ENCODE peak calls at places on chromosome 10, in ten cellular contexts. Q, V, I, J, U, C, P, N, T and A are unnamed samples.

GRCh38 chr10:80739963-80740715 is 202.4 kb downstream of the SH2D4B start:
- DNase-seq in Q (no peak), V (no peak), I (no peak), J (no peak), U (no peak), C (no peak), P (no peak), N (no peak), T (no peak), A (no peak)

GRCh38 chr10:44961931-44962750 is 2.5 kb downstream of the RASSF4 start:
- DNase-seq in Q (peak), V (no peak), I (peak), J (no peak), U (no peak), C (no peak), P (no peak), N (no peak), T (no peak), A (no peak)

GRCh38 chr10:128044186-128044585 is 82.0 kb downstream of the MKI67 start:
- DNase-seq in Q (no peak), V (no peak), I (no peak), J (no peak), U (no peak), C (no peak), P (no peak), N (no peak), T (no peak), A (no peak)

GRCh38 chr10:97549587-97550322 is 22.8 kb upstream of the ANKRD2 start:
- DNase-seq in Q (no peak), V (no peak), I (no peak), J (no peak), U (no peak), C (no peak), P (peak), N (no peak), T (no peak), A (no peak)

GRCh38 chr10:69405221-69405620 is 11.5 kb downstream of the TACR2 start:
- DNase-seq in Q (no peak), V (no peak), I (no peak), J (no peak), U (no peak), C (no peak), P (peak), N (no peak), T (no peak), A (no peak)

GRCh38 chr10:6348091-6348862 is 145.5 kb downstream of the PFKFB3 start:
- DNase-seq in Q (no peak), V (peak), I (peak), J (no peak), U (no peak), C (peak), P (no peak), N (no peak), T (no peak), A (no peak)

GRCh38 chr10:30207485-30208052 is 141.5 kb downstream of the MTPAP start:
- DNase-seq in Q (no peak), V (peak), I (no peak), J (no peak), U (no peak), C (no peak), P (no peak), N (no peak), T (no peak), A (no peak)

GRCh38 chr10:86295351-86295750 is 71.2 kb downstream of the GRID1 start:
- DNase-seq in Q (peak), V (no peak), I (peak), J (no peak), U (no peak), C (no peak), P (no peak), N (no peak), T (no peak), A (no peak)

GRCh38 chr10:22849077-22849810 is 78.6 kb upstream of the ARMC3 start:
- DNase-seq in Q (peak), V (no peak), I (no peak), J (no peak), U (peak), C (no peak), P (peak), N (peak), T (no peak), A (no peak)

GRCh38 chr10:71293446-71294090 is 25.5 kb upstream of the SLC29A3 start:
- DNase-seq in Q (no peak), V (no peak), I (no peak), J (no peak), U (no peak), C (no peak), P (peak), N (no peak), T (no peak), A (no peak)

GRCh38 chr10:75655791-75656451 is 224.5 kb downstream of the LRMDA start:
- DNase-seq in Q (no peak), V (no peak), I (no peak), J (no peak), U (no peak), C (no peak), P (peak), N (peak), T (no peak), A (no peak)

GRCh38 chr10:52774600-52775106 is 2.1 kb upstream of the MBL2 start:
- DNase-seq in Q (peak), V (no peak), I (no peak), J (no peak), U (no peak), C (no peak), P (no peak), N (no peak), T (no peak), A (no peak)

GRCh38 chr10:13913890-13914289 is 327.1 kb downstream of the PRPF18 start:
- DNase-seq in Q (no peak), V (no peak), I (no peak), J (no peak), U (peak), C (no peak), P (no peak), N (no peak), T (no peak), A (no peak)

GRCh38 chr10:124248646-124249045 is 155.2 kb upstream of the CHST15 start:
- DNase-seq in Q (no peak), V (no peak), I (no peak), J (no peak), U (no peak), C (no peak), P (no peak), N (no peak), T (no peak), A (no peak)

GRCh38 chr10:12042409-12042796 is 206 bp downstream of the UPF2 start:
- DNase-seq in Q (no peak), V (peak), I (no peak), J (peak), U (no peak), C (peak), P (no peak), N (no peak), T (no peak), A (no peak)

GRCh38 chr10:20372748-20373147 is 524.4 kb downstream of the NEBL start:
- DNase-seq in Q (no peak), V (no peak), I (no peak), J (no peak), U (no peak), C (no peak), P (no peak), N (no peak), T (no peak), A (no peak)

GRCh38 chr10:35074266-35074665 is 15.9 kb downstream of the CUL2 start:
- DNase-seq in Q (no peak), V (peak), I (no peak), J (no peak), U (no peak), C (no peak), P (peak), N (peak), T (no peak), A (no peak)

GRCh38 chr10:122998934-122999333 is 9.7 kb downstream of the IKZF5 start:
- DNase-seq in Q (no peak), V (no peak), I (no peak), J (no peak), U (no peak), C (no peak), P (no peak), N (no peak), T (no peak), A (no peak)

GRCh38 chr10:119896061-119896655 is 3.6 kb downstream of the SEC23IP start:
- DNase-seq in Q (no peak), V (peak), I (no peak), J (peak), U (peak), C (no peak), P (peak), N (peak), T (no peak), A (no peak)

GRCh38 chr10:30820282-30820991 is 190.9 kb upstream of the LYZL2 start:
- DNase-seq in Q (no peak), V (peak), I (no peak), J (no peak), U (peak), C (no peak), P (no peak), N (peak), T (no peak), A (no peak)

GRCh38 chr10:28480566-28480965 is 52.4 kb upstream of the WAC start:
- DNase-seq in Q (no peak), V (no peak), I (no peak), J (no peak), U (no peak), C (no peak), P (no peak), N (no peak), T (no peak), A (no peak)

GRCh38 chr10:133131754-133132710 is 28.0 kb upstream of the KNDC1 start:
- DNase-seq in Q (no peak), V (no peak), I (no peak), J (no peak), U (no peak), C (no peak), P (no peak), N (no peak), T (no peak), A (no peak)

GRCh38 chr10:129950651-129951050 is 13.4 kb downstream of the EBF3 start:
- DNase-seq in Q (no peak), V (no peak), I (no peak), J (no peak), U (no peak), C (no peak), P (no peak), N (peak), T (no peak), A (no peak)

GRCh38 chr10:19652750-19653149 is 163.5 kb upstream of the PLXDC2 start:
- DNase-seq in Q (no peak), V (no peak), I (no peak), J (no peak), U (no peak), C (no peak), P (no peak), N (peak), T (no peak), A (no peak)

GRCh38 chr10:98608417-98608816 is 161.7 kb upstream of the HPS1 start:
- DNase-seq in Q (no peak), V (no peak), I (no peak), J (no peak), U (no peak), C (no peak), P (no peak), N (no peak), T (no peak), A (no peak)

GRCh38 chr10:3111626-3112220 is 44.4 kb downstream of the PFKP start:
- DNase-seq in Q (peak), V (no peak), I (no peak), J (no peak), U (no peak), C (no peak), P (no peak), N (peak), T (no peak), A (no peak)

GRCh38 chr10:33688506-33688905 is 354.0 kb upstream of the NRP1 start:
- DNase-seq in Q (no peak), V (no peak), I (no peak), J (no peak), U (no peak), C (no peak), P (no peak), N (no peak), T (no peak), A (no peak)

GRCh38 chr10:29277296-29277695 is 11.6 kb upstream of the LYZL1 start:
- DNase-seq in Q (no peak), V (no peak), I (no peak), J (no peak), U (no peak), C (no peak), P (no peak), N (no peak), T (no peak), A (no peak)

GRCh38 chr10:129483427-129484010 is 16.5 kb downstream of the MGMT start:
- DNase-seq in Q (no peak), V (no peak), I (no peak), J (no peak), U (no peak), C (no peak), P (no peak), N (peak), T (no peak), A (no peak)